ENCODE peak calls at places on chromosomes 7 and 10, in ten cellular contexts. E is ovary; Y is GM23248; G is BJ; M is fibroblast of mammary gland; D is GM23338; C is CD8-positive, alpha-beta T cell; P is heart left ventricle; K is AG04450; H is left ventricle myocardium inferior. X is an unnamed sample.

GRCh38 chr10:61454541-61454940 is 1.4 kb upstream of the TMEM26 start:
- DNase-seq in G (no peak), E (no peak), K (no peak), H (no peak), D (no peak), M (no peak), C (no peak), Y (no peak), P (no peak), X (no peak)

GRCh38 chr7:137169282-137169698 is 174.2 kb downstream of the PTN start:
- DNase-seq in Y (peak; percentile 73), P (no peak), H (peak; percentile 46), E (peak; percentile 14), G (peak; percentile 47), K (peak; percentile 55), D (peak; percentile 88), M (peak; percentile 76), C (no peak), X (peak; percentile 31)

GRCh38 chr10:120456626-120457430 is at the start of gene PLPP4:
- DNase-seq in P (no peak), Y (peak; percentile 79), G (no peak), C (no peak), M (no peak), D (peak; percentile 59), H (no peak), K (no peak), E (peak; percentile 53), X (peak; percentile 55)

GRCh38 chr7:22447008-22447407 is 53.0 kb downstream of the STEAP1B start:
- DNase-seq in G (no peak), H (no peak), M (no peak), P (no peak), K (no peak), Y (no peak), C (no peak), E (no peak), D (no peak), X (no peak)

GRCh38 chr10:132616995-132617780 is 79.6 kb downstream of the INPP5A start:
- DNase-seq in C (no peak), K (no peak), E (peak; percentile 12), D (no peak), Y (no peak), M (no peak), P (peak; percentile 35), H (no peak), G (no peak), X (no peak)

GRCh38 chr7:65444899-65445823 is 71.5 kb downstream of the ZNF92 start:
- DNase-seq in D (no peak), P (no peak), E (no peak), G (no peak), K (no peak), C (no peak), H (no peak), Y (no peak), M (no peak), X (no peak)

GRCh38 chr10:121715076-121715475 is 116.8 kb upstream of the FGFR2 start:
- DNase-seq in M (no peak), P (no peak), K (no peak), C (no peak), H (no peak), G (no peak), Y (no peak), E (no peak), D (no peak), X (no peak)

GRCh38 chr7:149642579-149642978 is 130.8 kb downstream of the ZNF467 start:
- DNase-seq in D (no peak), P (no peak), K (no peak), Y (no peak), H (peak; percentile 53), C (no peak), G (no peak), M (no peak), E (no peak), X (no peak)

GRCh38 chr7:47954231-47954911 is 6.1 kb upstream of the PKD1L1 start:
- DNase-seq in C (no peak), H (no peak), M (peak; percentile 58), P (no peak), G (no peak), K (no peak), Y (peak; percentile 63), E (no peak), D (no peak), X (no peak)

GRCh38 chr7:155962191-155962967 is 150.1 kb upstream of the SHH start:
- DNase-seq in D (no peak), Y (peak; percentile 5), G (no peak), K (peak; percentile 16), H (no peak), E (no peak), C (peak; percentile 10), M (peak; percentile 34), P (no peak), X (peak; percentile 43)

GRCh38 chr10:6445671-6446278 is 134.3 kb downstream of the PRKCQ start:
- DNase-seq in E (peak; percentile 26), Y (peak; percentile 58), D (peak; percentile 70), M (peak; percentile 36), G (peak; percentile 2), H (peak; percentile 25), K (peak; percentile 2), P (no peak), C (peak; percentile 69), X (no peak)

GRCh38 chr7:151700621-151701185 is 176.2 kb downstream of the PRKAG2 start:
- DNase-seq in P (peak; percentile 41), E (no peak), G (no peak), D (no peak), K (no peak), H (peak; percentile 13), M (peak; percentile 81), C (no peak), Y (peak; percentile 84), X (no peak)

GRCh38 chr7:7895754-7896153 is 72.8 kb upstream of the GLCCI1 start:
- DNase-seq in H (no peak), G (no peak), D (peak; percentile 43), Y (no peak), P (no peak), K (no peak), C (no peak), M (no peak), E (no peak), X (peak; percentile 67)

GRCh38 chr7:54336800-54337199 is 205.4 kb upstream of the VSTM2A start:
- DNase-seq in Y (no peak), C (no peak), G (no peak), M (no peak), K (no peak), D (no peak), P (no peak), E (no peak), H (no peak), X (no peak)

GRCh38 chr10:12503311-12503710 is 154.0 kb downstream of the CAMK1D start:
- DNase-seq in G (no peak), C (no peak), K (no peak), Y (no peak), M (no peak), E (no peak), H (no peak), D (no peak), P (no peak), X (no peak)

GRCh38 chr10:19310121-19310520 is 261.5 kb downstream of the MALRD1 start:
- DNase-seq in Y (no peak), C (no peak), M (no peak), P (no peak), D (no peak), E (no peak), G (no peak), K (no peak), H (no peak), X (no peak)
- H3K4me3 ChIP-seq in Y (no peak overlapping the region), C (no peak overlapping the region), M (no peak overlapping the region), P (no peak overlapping the region), D (no peak overlapping the region), E (no peak overlapping the region), G (no peak overlapping the region), K (no peak overlapping the region), H (no peak overlapping the region), X (no peak overlapping the region)

DNA sequence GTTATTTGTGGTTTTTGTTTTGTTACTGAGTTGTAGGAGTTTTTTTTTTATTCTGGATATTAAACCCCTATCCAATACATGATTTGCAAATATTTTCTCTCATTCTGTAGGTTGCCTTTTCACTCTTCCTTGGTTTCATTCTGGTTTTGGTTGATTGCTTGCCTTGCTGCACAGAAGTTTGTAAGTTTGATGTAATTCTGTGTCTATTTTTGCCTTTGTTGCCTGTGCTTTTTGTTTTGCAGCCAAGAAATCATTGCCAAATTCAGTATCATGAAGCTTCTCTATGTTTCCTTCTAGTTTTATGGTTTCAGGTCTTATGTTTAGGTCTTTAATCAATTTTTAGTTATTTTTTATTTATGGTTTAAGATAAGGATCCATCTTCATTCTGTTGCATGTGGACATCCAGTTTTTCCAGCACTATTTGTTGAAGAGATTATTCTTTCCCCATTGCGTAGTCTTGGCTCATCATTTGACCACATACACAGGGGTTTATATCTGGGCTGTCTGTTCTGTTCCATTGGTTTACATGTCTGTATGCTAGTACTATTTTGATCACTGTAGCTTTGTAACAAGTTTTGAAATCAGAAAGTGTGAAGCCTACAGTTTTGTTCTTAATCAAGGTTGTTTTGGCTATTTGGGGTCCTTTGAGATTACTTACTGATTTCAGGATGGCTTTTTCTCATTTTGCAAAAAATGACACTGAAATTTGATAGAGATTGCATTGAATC is 26.4 kb downstream of the BMPR1A start:
- DNase-seq in P (no peak), C (no peak), E (no peak), K (no peak), Y (no peak), H (no peak), M (no peak), D (no peak), G (no peak), X (no peak)
- H3K4me3 ChIP-seq in P (no peak overlapping the region), C (no peak overlapping the region), E (no peak overlapping the region), K (no peak overlapping the region), Y (no peak overlapping the region), H (no peak overlapping the region), M (no peak overlapping the region), D (no peak overlapping the region), G (no peak overlapping the region), X (no peak overlapping the region)

DNA sequence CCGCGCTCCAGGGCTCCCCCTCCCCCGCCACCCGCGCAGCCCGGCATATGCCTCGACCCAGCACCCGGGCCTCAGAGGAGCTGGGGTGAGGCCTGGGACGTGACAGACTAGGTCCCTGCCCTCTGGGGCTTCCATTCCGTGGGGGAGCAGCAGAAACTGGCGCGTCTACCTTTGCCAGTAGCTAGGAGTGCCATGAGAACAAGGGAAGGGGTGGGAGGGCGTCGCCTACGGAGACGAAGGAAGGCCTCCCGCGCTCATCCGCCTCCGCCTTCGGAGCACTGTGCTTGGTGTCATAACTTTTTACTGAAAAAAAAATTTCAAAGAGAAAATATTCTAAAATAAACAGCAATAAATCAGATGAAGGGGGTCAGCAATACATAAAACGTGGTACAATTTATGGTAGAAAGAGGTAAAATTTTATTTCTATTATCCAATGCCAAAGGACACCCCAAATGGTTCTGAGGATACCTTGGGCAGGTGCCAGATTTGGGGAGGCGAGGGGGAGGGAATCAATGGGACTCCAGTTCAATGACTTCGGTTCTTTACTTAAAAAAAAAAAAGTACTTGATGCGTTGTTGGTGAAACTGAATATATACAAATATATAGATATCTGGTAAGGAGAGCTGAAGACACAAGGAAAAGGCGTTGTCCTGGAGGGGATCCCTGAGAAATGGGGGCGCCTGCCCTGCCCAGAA is 35.1 kb upstream of the GRID1 start:
- DNase-seq in P (no peak), E (peak; percentile 23), H (no peak), Y (peak; percentile 56), G (no peak), M (no peak), K (no peak), C (no peak), D (peak; percentile 59), X (no peak)
- H3K4me3 ChIP-seq in P (peak overlapping the region; percentile 76), E (peak overlapping the region; percentile 63), H (peak overlapping the region; percentile 77), Y (peak overlapping the region; percentile 75), G (peak overlapping the region; percentile 59), M (peak overlapping the region; percentile 57), K (peak overlapping the region; percentile 1), C (peak overlapping the region; percentile 89), D (peak overlapping the region; percentile 74), X (peak overlapping the region; percentile 55)

GRCh38 chr10:80283536-80284199 is 5.8 kb downstream of the MAT1A start:
- DNase-seq in K (no peak), M (no peak), G (no peak), C (no peak), E (no peak), P (no peak), H (no peak), D (no peak), Y (no peak), X (no peak)
- H3K4me3 ChIP-seq in K (no peak overlapping the region), M (no peak overlapping the region), G (no peak overlapping the region), C (no peak overlapping the region), E (no peak overlapping the region), P (no peak overlapping the region), H (no peak overlapping the region), D (no peak overlapping the region), Y (no peak overlapping the region), X (no peak overlapping the region)